ENCODE peak calls at places on chromosomes 6 and 20, in five cellular contexts. One of them, this sample, is unnamed.
A peak's percentile ranks its signal among the peaks of the same experiment; 100 is the strongest.

GRCh38 chr6:15421945-15422733 is 176.3 kb downstream of the JARID2 start:
- DNase-seq in right lobe of liver: no peak
- DNase-seq in mucosa of descending colon: no peak
- DNase-seq in astrocyte: no peak
- DNase-seq in fibroblast of mammary gland: no peak
- DNase-seq in this sample: no peak

GRCh38 chr6:114083251-114083650 is 112.3 kb upstream of the HDAC2 start:
- DNase-seq in mucosa of descending colon: no peak
- DNase-seq in right lobe of liver: no peak
- DNase-seq in astrocyte: no peak
- DNase-seq in fibroblast of mammary gland: no peak
- DNase-seq in this sample: no peak

GRCh38 chr20:60210779-60211617 is 252.8 kb downstream of the CDH26 start:
- DNase-seq in mucosa of descending colon: peak; percentile 68
- DNase-seq in fibroblast of mammary gland: peak; percentile 55
- DNase-seq in right lobe of liver: peak; percentile 67
- DNase-seq in astrocyte: peak; percentile 24
- DNase-seq in this sample: peak; percentile 82

GRCh38 chr20:64104667-64105451 is 2.5 kb downstream of the NPBWR2 start:
- DNase-seq in mucosa of descending colon: peak; percentile 14
- DNase-seq in right lobe of liver: peak; percentile 13
- DNase-seq in fibroblast of mammary gland: no peak
- DNase-seq in astrocyte: no peak
- DNase-seq in this sample: peak; percentile 2

GRCh38 chr6:142005044-142005443 is 127.7 kb upstream of the GJE1 start:
- DNase-seq in astrocyte: no peak
- DNase-seq in mucosa of descending colon: no peak
- DNase-seq in fibroblast of mammary gland: no peak
- DNase-seq in right lobe of liver: no peak
- DNase-seq in this sample: no peak

GRCh38 chr6:84976516-84977420 is 212.4 kb upstream of the TBX18 start:
- DNase-seq in mucosa of descending colon: no peak
- DNase-seq in fibroblast of mammary gland: peak; percentile 71
- DNase-seq in right lobe of liver: no peak
- DNase-seq in astrocyte: no peak
- DNase-seq in this sample: no peak

GRCh38 chr20:22003680-22004079 is 298.2 kb downstream of the PAX1 start:
- DNase-seq in mucosa of descending colon: no peak
- DNase-seq in astrocyte: no peak
- DNase-seq in right lobe of liver: no peak
- DNase-seq in fibroblast of mammary gland: no peak
- DNase-seq in this sample: no peak

GRCh38 chr6:140846518-140847277 is 1286.0 kb upstream of the GJE1 start:
- DNase-seq in astrocyte: peak; percentile 57
- DNase-seq in mucosa of descending colon: no peak
- DNase-seq in right lobe of liver: no peak
- DNase-seq in fibroblast of mammary gland: peak; percentile 87
- DNase-seq in this sample: no peak

DNA sequence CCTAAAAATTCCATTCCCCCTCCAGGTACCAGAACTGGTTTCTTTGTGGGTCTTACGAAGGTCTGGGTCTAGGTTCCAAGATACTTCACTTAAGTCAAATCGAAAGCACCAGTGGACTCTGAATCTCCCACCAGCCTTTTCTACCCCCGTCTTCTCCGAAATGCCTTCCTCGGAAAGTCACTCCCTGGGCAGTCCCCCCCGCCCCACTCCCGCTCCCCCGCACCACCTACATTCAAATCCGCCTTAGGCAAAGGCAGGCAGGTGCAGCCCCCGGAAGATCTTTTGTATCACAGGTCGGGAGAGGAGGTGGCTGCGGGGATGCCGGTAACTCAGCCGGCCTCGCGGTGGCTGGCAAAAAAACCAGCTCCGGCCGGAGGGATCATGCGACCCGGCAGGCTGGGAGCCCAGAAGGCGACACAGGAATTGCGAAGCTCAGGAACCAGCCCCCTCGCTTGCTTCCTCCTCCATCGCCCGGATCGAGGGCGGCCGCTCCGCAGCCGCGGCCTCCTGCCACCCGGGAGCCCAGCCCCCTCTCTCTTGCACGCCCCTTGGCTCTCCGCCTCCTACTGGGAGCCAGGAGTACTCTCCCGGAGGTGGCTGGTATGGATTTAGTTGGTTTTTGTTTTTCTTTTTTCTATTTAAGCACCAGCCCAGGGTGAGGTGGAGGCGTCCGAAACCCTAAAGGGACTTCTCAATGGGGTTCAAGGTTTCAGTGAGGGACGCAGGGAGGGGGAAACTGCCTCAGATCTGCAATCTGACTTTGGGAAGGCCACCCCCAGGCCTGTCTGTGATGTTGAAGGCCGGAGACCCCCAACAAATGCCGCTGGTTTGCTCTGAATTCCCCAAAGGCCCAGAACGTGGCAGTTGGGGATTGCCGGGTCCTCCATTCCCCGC is at the start of gene BCL2L1:
- DNase-seq in mucosa of descending colon: peak; percentile 87
- DNase-seq in right lobe of liver: peak; percentile 90
- DNase-seq in fibroblast of mammary gland: peak; percentile 86
- DNase-seq in astrocyte: peak; percentile 67
- DNase-seq in this sample: peak; percentile 86
- TF ChIP-seq CTCF in mucosa of descending colon: peak; percentile 66
- TF ChIP-seq CTCF in right lobe of liver: peak; percentile 57
- TF ChIP-seq CTCF in fibroblast of mammary gland: peak; percentile 75
- TF ChIP-seq CTCF in astrocyte: peak; percentile 56
- TF ChIP-seq CTCF in this sample: peak; percentile 88

GRCh38 chr20:42678895-42679294 is 510.8 kb downstream of the PTPRT start:
- DNase-seq in astrocyte: no peak
- DNase-seq in fibroblast of mammary gland: no peak
- DNase-seq in mucosa of descending colon: no peak
- DNase-seq in right lobe of liver: no peak
- DNase-seq in this sample: no peak
- TF ChIP-seq CTCF in astrocyte: no peak
- TF ChIP-seq CTCF in fibroblast of mammary gland: no peak
- TF ChIP-seq CTCF in mucosa of descending colon: no peak
- TF ChIP-seq CTCF in right lobe of liver: peak; percentile 63
- TF ChIP-seq CTCF in this sample: no peak

DNA sequence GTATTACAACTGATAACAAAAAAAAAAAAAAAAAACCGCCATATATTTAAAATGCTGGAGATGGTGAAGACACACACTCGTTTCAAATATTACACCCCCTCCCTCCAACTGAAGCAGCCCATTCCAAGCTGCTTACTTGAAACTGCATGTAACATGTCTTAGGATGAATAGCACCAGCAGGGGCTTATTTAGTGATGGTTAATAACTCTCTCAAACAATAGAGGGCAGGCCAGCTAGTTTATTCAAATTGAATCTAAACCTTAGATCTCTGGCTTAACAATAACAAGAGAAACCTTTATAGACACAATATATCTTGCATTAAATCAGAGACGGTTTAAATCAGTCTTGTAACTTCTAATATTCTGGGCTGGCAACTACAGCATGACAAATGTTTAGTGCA is 9.3 kb upstream of the JPH2 start:
- DNase-seq in astrocyte: no peak
- DNase-seq in fibroblast of mammary gland: peak; percentile 28
- DNase-seq in right lobe of liver: no peak
- DNase-seq in mucosa of descending colon: no peak
- DNase-seq in this sample: no peak
- TF ChIP-seq CTCF in astrocyte: no peak
- TF ChIP-seq CTCF in fibroblast of mammary gland: peak; percentile 9
- TF ChIP-seq CTCF in right lobe of liver: no peak
- TF ChIP-seq CTCF in mucosa of descending colon: no peak
- TF ChIP-seq CTCF in this sample: no peak

DNA sequence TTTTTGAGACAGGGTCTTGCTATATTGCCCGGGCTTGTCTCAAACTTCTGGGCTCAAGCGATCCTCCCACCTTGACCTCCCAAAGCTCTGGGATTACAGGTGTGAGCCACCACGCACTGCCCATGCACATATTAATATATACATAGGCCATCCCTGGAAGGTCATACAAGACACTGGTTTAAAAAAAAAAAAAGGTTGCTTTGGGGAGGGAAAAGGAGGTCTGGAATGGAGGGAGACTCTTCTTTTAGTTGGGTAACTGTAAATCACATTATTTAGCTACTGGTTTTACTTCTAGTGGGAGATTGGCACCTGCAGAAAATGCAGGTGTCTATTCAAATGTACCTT is 4.1 kb upstream of the SNAI1 start:
- DNase-seq in right lobe of liver: no peak
- DNase-seq in astrocyte: no peak
- DNase-seq in mucosa of descending colon: no peak
- DNase-seq in fibroblast of mammary gland: no peak
- DNase-seq in this sample: no peak
- TF ChIP-seq CTCF in right lobe of liver: no peak
- TF ChIP-seq CTCF in astrocyte: no peak
- TF ChIP-seq CTCF in mucosa of descending colon: no peak
- TF ChIP-seq CTCF in fibroblast of mammary gland: no peak
- TF ChIP-seq CTCF in this sample: no peak

DNA sequence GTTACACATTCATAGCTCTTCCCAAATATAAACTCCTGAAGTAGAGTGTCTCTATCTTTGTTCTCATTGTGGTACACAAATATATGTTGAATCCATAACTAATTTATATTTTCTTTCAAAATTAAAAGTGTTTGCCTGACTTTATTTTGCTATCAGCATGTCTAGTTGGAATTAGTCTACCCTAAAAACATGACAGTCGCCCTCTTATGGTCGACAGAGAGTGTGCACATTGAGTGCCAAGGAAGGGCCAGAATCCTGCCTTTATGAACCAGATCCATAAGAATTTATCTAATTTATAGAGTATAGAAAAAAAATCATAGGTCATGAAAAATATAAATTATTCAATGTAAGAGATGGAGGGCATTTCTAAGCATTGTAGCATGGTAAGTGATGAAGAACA is 12.3 kb upstream of the DEFB112 start:
- DNase-seq in astrocyte: no peak
- DNase-seq in fibroblast of mammary gland: no peak
- DNase-seq in mucosa of descending colon: no peak
- DNase-seq in right lobe of liver: no peak
- DNase-seq in this sample: no peak
- TF ChIP-seq CTCF in astrocyte: no peak
- TF ChIP-seq CTCF in fibroblast of mammary gland: peak; percentile 23
- TF ChIP-seq CTCF in mucosa of descending colon: no peak
- TF ChIP-seq CTCF in right lobe of liver: peak; percentile 39
- TF ChIP-seq CTCF in this sample: no peak

GRCh38 chr20:10093087-10093591 is 58.4 kb downstream of the ANKEF1 start:
- DNase-seq in fibroblast of mammary gland: peak; percentile 74
- DNase-seq in right lobe of liver: no peak
- DNase-seq in astrocyte: peak; percentile 78
- DNase-seq in mucosa of descending colon: no peak
- DNase-seq in this sample: peak; percentile 69

GRCh38 chr20:10089871-10090587 is 55.2 kb downstream of the ANKEF1 start:
- DNase-seq in fibroblast of mammary gland: no peak
- DNase-seq in right lobe of liver: no peak
- DNase-seq in astrocyte: no peak
- DNase-seq in mucosa of descending colon: no peak
- DNase-seq in this sample: no peak

GRCh38 chr20:10094566-10095173 is 59.9 kb downstream of the ANKEF1 start:
- DNase-seq in fibroblast of mammary gland: peak; percentile 37
- DNase-seq in mucosa of descending colon: no peak
- DNase-seq in astrocyte: peak; percentile 7
- DNase-seq in right lobe of liver: no peak
- DNase-seq in this sample: no peak

DNA sequence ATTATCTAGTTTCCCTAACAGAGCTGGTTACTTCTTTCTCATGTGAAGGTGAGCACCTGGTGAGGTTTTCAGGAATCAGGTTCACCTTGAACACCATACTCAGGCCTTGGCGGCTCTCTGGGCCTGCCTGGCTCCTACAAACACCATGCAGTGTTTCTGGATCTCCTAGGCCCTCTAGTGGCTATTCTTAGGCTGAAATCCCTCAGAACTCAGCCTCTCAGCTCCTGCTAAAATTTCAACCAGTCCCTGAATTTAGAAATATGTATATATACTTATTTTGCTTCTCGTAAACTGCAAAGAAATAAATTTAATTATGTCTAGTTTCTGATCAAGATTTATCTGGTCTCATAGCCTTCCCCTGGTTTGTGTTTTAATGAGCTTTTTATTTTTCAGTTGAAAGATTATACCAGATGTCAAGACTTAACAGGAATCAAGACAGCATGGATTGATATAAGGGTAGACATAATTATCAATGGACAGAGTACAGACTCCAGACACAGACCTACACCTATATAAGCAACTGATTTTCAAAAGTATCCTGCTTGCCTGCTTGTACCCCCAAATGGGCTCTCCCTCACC is 55.9 kb downstream of the ANKEF1 start:
- DNase-seq in right lobe of liver: peak; percentile 37
- DNase-seq in mucosa of descending colon: peak; percentile 32
- DNase-seq in astrocyte: peak; percentile 33
- DNase-seq in fibroblast of mammary gland: peak; percentile 71
- DNase-seq in this sample: peak; percentile 39
- TF ChIP-seq CTCF in right lobe of liver: peak; percentile 83
- TF ChIP-seq CTCF in mucosa of descending colon: peak; percentile 50
- TF ChIP-seq CTCF in astrocyte: peak; percentile 87
- TF ChIP-seq CTCF in fibroblast of mammary gland: peak; percentile 84
- TF ChIP-seq CTCF in this sample: peak; percentile 80

GRCh38 chr6:154942770-154943169 is 52.3 kb upstream of the TIAM2 start:
- DNase-seq in mucosa of descending colon: no peak
- DNase-seq in astrocyte: no peak
- DNase-seq in right lobe of liver: no peak
- DNase-seq in fibroblast of mammary gland: no peak
- DNase-seq in this sample: no peak

GRCh38 chr6:154933181-154933827 is 61.8 kb upstream of the TIAM2 start:
- DNase-seq in mucosa of descending colon: no peak
- DNase-seq in fibroblast of mammary gland: peak; percentile 17
- DNase-seq in right lobe of liver: no peak
- DNase-seq in astrocyte: peak; percentile 76
- DNase-seq in this sample: no peak

GRCh38 chr6:154938245-154938583 is 56.9 kb upstream of the TIAM2 start:
- DNase-seq in fibroblast of mammary gland: no peak
- DNase-seq in astrocyte: no peak
- DNase-seq in right lobe of liver: no peak
- DNase-seq in mucosa of descending colon: no peak
- DNase-seq in this sample: no peak

GRCh38 chr6:154932562-154933027 is 62.5 kb upstream of the TIAM2 start:
- DNase-seq in mucosa of descending colon: no peak
- DNase-seq in right lobe of liver: no peak
- DNase-seq in astrocyte: peak; percentile 85
- DNase-seq in fibroblast of mammary gland: peak; percentile 95
- DNase-seq in this sample: no peak

GRCh38 chr6:154937306-154938244 is 57.5 kb upstream of the TIAM2 start:
- DNase-seq in fibroblast of mammary gland: peak; percentile 17
- DNase-seq in right lobe of liver: no peak
- DNase-seq in astrocyte: peak; percentile 56
- DNase-seq in mucosa of descending colon: no peak
- DNase-seq in this sample: no peak
- TF ChIP-seq CTCF in fibroblast of mammary gland: no peak
- TF ChIP-seq CTCF in right lobe of liver: no peak
- TF ChIP-seq CTCF in astrocyte: no peak
- TF ChIP-seq CTCF in mucosa of descending colon: no peak
- TF ChIP-seq CTCF in this sample: no peak

This sample was measured in adrenal gland.